ENCODE peak calls at places on chromosomes 11 and 22, in four cellular contexts. One of them, this sample, is unnamed.

GRCh38 chr11:103325686-103326069 is 216.5 kb downstream of the DYNC2H1 start:
- DNase-seq in effector memory CD4-positive, alpha-beta T cell: no peak
- DNase-seq in neural progenitor cell: peak
- DNase-seq in stromal cell of bone marrow: no peak
- DNase-seq in this sample: no peak

GRCh38 chr11:66268210-66268952 is at the start of gene RAB1B:
- DNase-seq in effector memory CD4-positive, alpha-beta T cell: peak
- DNase-seq in neural progenitor cell: peak
- DNase-seq in stromal cell of bone marrow: peak
- DNase-seq in this sample: peak

GRCh38 chr11:95567685-95568084 is 221.9 kb downstream of the FAM76B start:
- DNase-seq in effector memory CD4-positive, alpha-beta T cell: no peak
- DNase-seq in neural progenitor cell: no peak
- DNase-seq in stromal cell of bone marrow: peak
- DNase-seq in this sample: no peak

GRCh38 chr11:21810650-21811049 is 382.2 kb upstream of the ANO5 start:
- DNase-seq in neural progenitor cell: no peak
- DNase-seq in effector memory CD4-positive, alpha-beta T cell: no peak
- DNase-seq in stromal cell of bone marrow: no peak
- DNase-seq in this sample: no peak

GRCh38 chr11:86934933-86935579 is 20.1 kb downstream of the FZD4 start:
- DNase-seq in stromal cell of bone marrow: no peak
- DNase-seq in effector memory CD4-positive, alpha-beta T cell: no peak
- DNase-seq in neural progenitor cell: no peak
- DNase-seq in this sample: no peak

GRCh38 chr11:117188620-117189081 is 10.1 kb downstream of the SIDT2 start:
- DNase-seq in stromal cell of bone marrow: no peak
- DNase-seq in neural progenitor cell: no peak
- DNase-seq in effector memory CD4-positive, alpha-beta T cell: no peak
- DNase-seq in this sample: no peak

GRCh38 chr11:9901931-9902330 is 238.1 kb downstream of the SWAP70 start:
- DNase-seq in stromal cell of bone marrow: no peak
- DNase-seq in neural progenitor cell: no peak
- DNase-seq in effector memory CD4-positive, alpha-beta T cell: no peak
- DNase-seq in this sample: no peak

GRCh38 chr22:49962012-49962750 is 1.6 kb downstream of the PIM3 start:
- DNase-seq in stromal cell of bone marrow: peak
- DNase-seq in neural progenitor cell: peak
- DNase-seq in effector memory CD4-positive, alpha-beta T cell: peak
- DNase-seq in this sample: peak

GRCh38 chr11:23320131-23320530 is 459.9 kb upstream of the CCDC179 start:
- DNase-seq in stromal cell of bone marrow: no peak
- DNase-seq in neural progenitor cell: no peak
- DNase-seq in effector memory CD4-positive, alpha-beta T cell: no peak
- DNase-seq in this sample: no peak

GRCh38 chr11:121538054-121538453 is 85.3 kb upstream of the SORL1-AS1 start:
- DNase-seq in effector memory CD4-positive, alpha-beta T cell: no peak
- DNase-seq in neural progenitor cell: no peak
- DNase-seq in stromal cell of bone marrow: no peak
- DNase-seq in this sample: no peak

This sample was measured in NCI-H526 treated with DMSO at 0.1 percent for 48 hours.